ENCODE peak calls at places on chromosomes 1 and 21, in six cellular contexts. D is NCI-H524, V is Kasumi-1, B is tibial nerve, H is NCI-H345, S is GM13977. W is an unnamed sample.
A peak's percentile ranks its signal among the peaks of the same experiment; 100 is the strongest.

GRCh38 chr21:44984428-44984791 is 44.6 kb downstream of the SLX9 start:
- DNase-seq in B (no peak), V (no peak), D (no peak), S (no peak), H (no peak), W (no peak)

GRCh38 chr1:31683997-31684396 is 19.8 kb downstream of the COL16A1 start:
- DNase-seq in V (no peak), D (no peak), B (no peak), H (no peak), S (no peak), W (peak; percentile 55)

GRCh38 chr1:111729271-111729921 is 9.8 kb downstream of the INKA2 start:
- DNase-seq in H (no peak), S (no peak), V (no peak), D (peak; percentile 95), B (no peak), W (no peak)

GRCh38 chr1:164726235-164726634 is 167.3 kb downstream of the PBX1 start:
- DNase-seq in B (no peak), V (no peak), H (no peak), S (no peak), D (no peak), W (no peak)

GRCh38 chr1:36204347-36204909 is 19.8 kb upstream of the THRAP3 start:
- DNase-seq in B (no peak), H (no peak), V (no peak), D (peak; percentile 22), S (no peak), W (no peak)

GRCh38 chr1:182217967-182218366 is 156.5 kb upstream of the ZNF648 start:
- DNase-seq in V (no peak), B (no peak), S (no peak), H (no peak), D (no peak), W (no peak)

GRCh38 chr21:25639922-25640670 is 1.0 kb downstream of the JAM2 start:
- DNase-seq in B (peak; percentile 25), S (peak; percentile 50), H (peak; percentile 17), D (peak; percentile 78), V (no peak), W (peak; percentile 39)

GRCh38 chr1:242187816-242188215 is 188.9 kb upstream of the MAP1LC3C start:
- DNase-seq in D (no peak), B (no peak), S (no peak), V (no peak), H (no peak), W (no peak)

GRCh38 chr1:209431813-209432442 is 151.6 kb upstream of the CAMK1G start:
- DNase-seq in H (no peak), V (no peak), S (no peak), B (no peak), D (no peak), W (no peak)

GRCh38 chr1:20551945-20552727 is at the start of gene FAM43B:
- DNase-seq in V (peak; percentile 75), S (peak; percentile 72), D (peak; percentile 75), B (peak; percentile 26), H (no peak), W (peak; percentile 73)

GRCh38 chr1:202130275-202130646 is 7.5 kb downstream of the GPR37L1 start:
- DNase-seq in S (no peak), H (no peak), B (no peak), V (no peak), D (no peak), W (no peak)

GRCh38 chr1:159959451-159959850 is 5.4 kb upstream of the SLAMF9 start:
- DNase-seq in D (no peak), B (no peak), S (no peak), V (no peak), H (no peak), W (no peak)

GRCh38 chr1:225882699-225883615 is 777 bp upstream of the TMEM63A start:
- DNase-seq in D (peak; percentile 36), S (no peak), V (peak; percentile 52), H (no peak), B (peak; percentile 22), W (peak; percentile 51)

GRCh38 chr21:44461438-44462089 is 6.3 kb downstream of the LRRC3 start:
- DNase-seq in S (no peak), D (no peak), B (no peak), V (no peak), H (no peak), W (peak; percentile 29)

GRCh38 chr1:228987736-228988506 is 252.6 kb downstream of the RHOU start:
- DNase-seq in H (no peak), D (peak; percentile 3), V (no peak), B (no peak), S (no peak), W (no peak)

GRCh38 chr1:17239420-17239819 is 9.5 kb upstream of the PADI3 start:
- DNase-seq in B (peak; percentile 18), S (peak; percentile 75), V (peak; percentile 95), H (peak; percentile 73), D (peak; percentile 80), W (peak; percentile 69)

GRCh38 chr1:113812661-113813135 is 422 bp upstream of the RSBN1 start:
- DNase-seq in H (peak; percentile 31), D (no peak), B (peak; percentile 12), S (peak; percentile 33), V (no peak), W (no peak)

GRCh38 chr1:66022904-66023620 is 230.4 kb downstream of the PDE4B start:
- DNase-seq in H (no peak), B (no peak), D (no peak), V (no peak), S (no peak), W (no peak)

GRCh38 chr1:37394574-37395464 is 79.6 kb upstream of the ZC3H12A start:
- DNase-seq in S (no peak), V (no peak), B (no peak), D (peak; percentile 96), H (no peak), W (peak; percentile 8)

GRCh38 chr1:48878191-48878940 is 101.7 kb upstream of the BEND5 start:
- DNase-seq in D (no peak), H (no peak), B (no peak), V (no peak), S (no peak), W (no peak)

GRCh38 chr1:165481820-165482532 is 37.0 kb upstream of the RXRG start:
- DNase-seq in B (peak; percentile 42), V (no peak), D (no peak), S (no peak), H (no peak), W (no peak)

GRCh38 chr1:95127380-95127779 is 10.2 kb downstream of the TLCD4 start:
- DNase-seq in S (no peak), B (no peak), V (no peak), D (no peak), H (no peak), W (no peak)

GRCh38 chr1:19750101-19750881 is 49.4 kb downstream of the TMCO4 start:
- DNase-seq in D (no peak), V (no peak), S (no peak), H (no peak), B (no peak), W (no peak)

GRCh38 chr1:78114034-78114956 is 68.5 kb downstream of the GIPC2 start:
- DNase-seq in D (peak; percentile 76), S (peak; percentile 58), H (peak; percentile 74), B (peak; percentile 70), V (peak; percentile 81), W (peak; percentile 65)

GRCh38 chr1:210330279-210330866 is 1.7 kb downstream of the HHAT start:
- DNase-seq in H (peak; percentile 70), S (no peak), D (no peak), B (no peak), V (no peak), W (no peak)

GRCh38 chr1:147609358-147609757 is 61.0 kb downstream of the ACP6 start:
- DNase-seq in V (no peak), D (no peak), B (no peak), H (no peak), S (no peak), W (no peak)

GRCh38 chr1:107781245-107781644 is 183.7 kb downstream of the VAV3 start:
- DNase-seq in D (no peak), B (no peak), S (no peak), H (no peak), V (no peak), W (no peak)

GRCh38 chr1:32201011-32201855 is 838 bp downstream of the CCDC28B start:
- DNase-seq in B (peak; percentile 70), V (peak; percentile 85), D (peak; percentile 15), S (peak; percentile 82), H (no peak), W (peak; percentile 60)

GRCh38 chr1:221734187-221734586 is 7.7 kb downstream of the DUSP10 start:
- DNase-seq in H (no peak), S (no peak), B (no peak), D (no peak), V (no peak), W (no peak)

W was measured in endothelial cell.